ENCODE peak calls at places on chromosomes 11 and 22, in six cellular contexts. G, U, Y, W, Z and P are unnamed samples.

GRCh38 chr11:62508336-62509058 is 38.1 kb downstream of the AHNAK start:
- DNase-seq in G (peak; percentile 78), U (peak; percentile 83), Y (peak; percentile 91), W (peak; percentile 89), Z (peak; percentile 65), P (peak; percentile 88)

GRCh38 chr11:130522284-130522961 is 74.0 kb downstream of the ADAMTS15 start:
- DNase-seq in G (peak; percentile 70), U (peak; percentile 85), Y (peak; percentile 97), W (peak; percentile 79), Z (peak; percentile 70), P (peak; percentile 88)

GRCh38 chr11:6298605-6299004 is 21.7 kb downstream of the CAVIN3 start:
- DNase-seq in G (peak; percentile 21), U (peak; percentile 80), Y (peak; percentile 64), W (peak; percentile 50), Z (peak; percentile 27), P (peak; percentile 23)

GRCh38 chr22:21855715-21856114 is 11.7 kb downstream of the MAPK1 start:
- DNase-seq in G (no peak), U (no peak), Y (no peak), W (no peak), Z (no peak), P (no peak)

GRCh38 chr22:47292546-47293320 is 530.3 kb downstream of the TBC1D22A start:
- DNase-seq in G (no peak), U (no peak), Y (no peak), W (no peak), Z (no peak), P (no peak)

GRCh38 chr22:43066844-43067385 is 22.3 kb downstream of the TTLL1 start:
- DNase-seq in G (no peak), U (no peak), Y (peak; percentile 78), W (no peak), Z (no peak), P (no peak)

GRCh38 chr22:35728639-35729308 is 11.1 kb downstream of the APOL5 start:
- DNase-seq in G (peak; percentile 72), U (peak; percentile 75), Y (no peak), W (no peak), Z (no peak), P (peak; percentile 99)

GRCh38 chr22:46057206-46057605 is 80.2 kb upstream of the WNT7B start:
- DNase-seq in G (no peak), U (peak; percentile 24), Y (peak; percentile 70), W (no peak), Z (no peak), P (no peak)

GRCh38 chr11:88231894-88232482 is 56.7 kb upstream of the RAB38 start:
- DNase-seq in G (no peak), U (peak; percentile 12), Y (peak; percentile 64), W (peak; percentile 11), Z (peak; percentile 18), P (peak; percentile 34)

GRCh38 chr11:120090411-120090810 is 47.5 kb downstream of the TRIM29 start:
- DNase-seq in G (no peak), U (no peak), Y (no peak), W (no peak), Z (no peak), P (no peak)

GRCh38 chr11:78691215-78691614 is 116.6 kb upstream of the NARS2 start:
- DNase-seq in G (no peak), U (no peak), Y (no peak), W (no peak), Z (no peak), P (no peak)

GRCh38 chr11:116814502-116814901 is 8.6 kb downstream of the APOA4 start:
- DNase-seq in G (no peak), U (no peak), Y (no peak), W (no peak), Z (no peak), P (no peak)

GRCh38 chr11:116194156-116194904 is 578.5 kb downstream of the BUD13 start:
- DNase-seq in G (no peak), U (no peak), Y (no peak), W (no peak), Z (no peak), P (peak; percentile 35)

GRCh38 chr22:26536056-26536761 is 23.9 kb upstream of the TFIP11 start:
- DNase-seq in G (no peak), U (peak; percentile 71), Y (no peak), W (no peak), Z (no peak), P (no peak)

GRCh38 chr11:46367244-46367915 is 14.1 kb upstream of the MDK start:
- DNase-seq in G (peak; percentile 77), U (peak; percentile 70), Y (peak; percentile 73), W (no peak), Z (peak; percentile 87), P (no peak)

GRCh38 chr11:102622258-102622657 is 2.9 kb downstream of the MMP20 start:
- DNase-seq in G (no peak), U (no peak), Y (no peak), W (no peak), Z (no peak), P (peak; percentile 72)

GRCh38 chr11:120339394-120339890 is 3.2 kb downstream of the ARHGEF12 start:
- DNase-seq in G (peak; percentile 69), U (peak; percentile 16), Y (peak; percentile 49), W (no peak), Z (peak; percentile 51), P (peak; percentile 57)

GRCh38 chr11:64742087-64742939 is 1.6 kb downstream of the RASGRP2 start:
- DNase-seq in G (no peak), U (no peak), Y (peak; percentile 61), W (no peak), Z (no peak), P (peak; percentile 29)

GRCh38 chr11:19978668-19979518 is 181.4 kb downstream of the DBX1 start:
- DNase-seq in G (no peak), U (no peak), Y (peak; percentile 84), W (peak; percentile 57), Z (no peak), P (peak; percentile 53)

GRCh38 chr22:43060213-43060612 is 29.0 kb downstream of the TTLL1 start:
- DNase-seq in G (peak; percentile 45), U (peak; percentile 10), Y (peak; percentile 19), W (no peak), Z (peak; percentile 60), P (peak; percentile 12)

GRCh38 chr11:78420255-78420764 is 2.7 kb upstream of the GAB2 start:
- DNase-seq in G (peak; percentile 77), U (peak; percentile 58), Y (peak; percentile 85), W (peak; percentile 64), Z (peak; percentile 70), P (peak; percentile 58)

GRCh38 chr11:94295534-94295933 is 8.8 kb upstream of the IZUMO1R start:
- DNase-seq in G (no peak), U (no peak), Y (peak; percentile 7), W (no peak), Z (no peak), P (no peak)

GRCh38 chr22:48500481-48501230 is 1327.0 kb downstream of the BRD1 start:
- DNase-seq in G (no peak), U (no peak), Y (peak; percentile 16), W (no peak), Z (no peak), P (no peak)

GRCh38 chr11:24264868-24265267 is 232.0 kb upstream of the LUZP2 start:
- DNase-seq in G (no peak), U (no peak), Y (no peak), W (no peak), Z (no peak), P (no peak)

GRCh38 chr11:21654091-21654490 is 538.8 kb upstream of the ANO5 start:
- DNase-seq in G (no peak), U (no peak), Y (no peak), W (no peak), Z (no peak), P (no peak)

GRCh38 chr22:41273128-41273527 is 12.9 kb downstream of the RANGAP1 start:
- DNase-seq in G (no peak), U (no peak), Y (no peak), W (no peak), Z (no peak), P (no peak)

DNA sequence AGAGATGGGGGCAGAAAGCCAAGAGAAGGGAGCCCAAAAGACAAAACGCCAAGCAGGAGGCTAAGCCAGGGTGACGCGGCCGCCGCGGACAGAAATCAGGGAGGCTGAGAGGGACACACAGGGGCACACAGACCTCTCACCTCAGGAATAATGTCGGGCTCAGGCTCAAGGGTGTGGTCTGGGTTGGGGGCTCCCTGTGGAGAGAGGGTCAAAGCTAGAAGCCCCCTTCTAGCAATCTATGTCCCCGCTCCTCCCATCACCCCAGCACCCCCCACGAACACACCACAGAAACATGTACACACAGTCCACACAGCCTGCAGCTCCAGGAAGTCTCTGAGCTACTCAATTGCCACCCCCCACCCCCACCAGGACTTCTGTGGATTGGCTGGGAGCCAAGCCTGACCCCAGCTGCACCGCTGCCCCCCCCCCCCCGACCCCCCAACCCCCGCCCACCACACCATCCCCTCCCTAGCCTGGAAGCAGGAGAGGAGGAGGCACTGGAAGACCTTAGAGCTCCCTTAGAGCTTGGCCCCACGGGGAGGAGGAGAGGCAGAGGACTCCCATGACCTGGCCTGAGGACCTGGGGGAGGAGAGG is 6.9 kb downstream of the BCL9L start:
- DNase-seq in G (no peak), U (no peak), Y (peak; percentile 68), W (no peak), Z (no peak), P (peak; percentile 45)
- H3K4me3 ChIP-seq in G (peak overlapping the region; percentile 4), U (no peak overlapping the region), Y (peak overlapping the region; percentile 96), W (peak overlapping the region; percentile 43), Z (peak overlapping the region; percentile 95), P (peak overlapping the region; percentile 47)

DNA sequence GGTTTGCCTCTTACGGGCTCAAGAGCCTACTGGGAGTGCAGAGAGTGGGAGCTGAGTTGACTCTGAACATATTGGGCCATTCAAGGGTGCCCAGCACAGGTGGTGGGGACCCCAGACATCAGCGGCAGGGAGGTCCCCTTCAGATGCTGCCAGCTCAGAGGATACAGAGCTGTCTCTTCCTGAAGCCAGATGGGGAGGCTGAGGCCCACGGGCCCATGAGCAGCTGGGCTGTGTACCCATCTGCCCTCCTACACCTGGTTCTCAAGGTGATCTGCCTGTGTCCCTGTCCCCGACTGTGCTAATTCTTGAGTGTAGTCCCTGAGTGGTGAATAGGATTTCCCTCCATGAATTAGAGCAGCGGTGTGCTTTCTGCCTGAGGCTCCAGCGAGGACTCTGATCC is 76.3 kb downstream of the MICAL2 start:
- DNase-seq in G (no peak), U (no peak), Y (no peak), W (no peak), Z (no peak), P (no peak)
- H3K4me1 ChIP-seq in G (no peaks in the 10 kb centered on the region), U (no peaks in the 10 kb centered on the region), Y (peaks cover 29% of the 10 kb centered on the region), W (peaks cover 30% of the 10 kb centered on the region), Z (peaks cover 12% of the 10 kb centered on the region), P (no peaks in the 10 kb centered on the region)

GRCh38 chr22:37427128-37427710 is at the start of gene ELFN2:
- DNase-seq in G (no peak), U (no peak), Y (peak; percentile 50), W (peak; percentile 22), Z (peak; percentile 81), P (no peak)
- H3K4me3 ChIP-seq in G (peak within 1 kb of the TSS; percentile 9), U (no peak within 1 kb of the TSS), Y (peak within 1 kb of the TSS; percentile 73), W (peak within 1 kb of the TSS; percentile 90), Z (peak within 1 kb of the TSS; percentile 65), P (no peak within 1 kb of the TSS)

GRCh38 chr22:23180893-23181762 is 819 bp downstream of the BCR start:
- DNase-seq in G (no peak), U (peak; percentile 40), Y (peak; percentile 43), W (no peak), Z (peak; percentile 62), P (peak; percentile 35)

GRCh38 chr22:23184100-23184763 is 3.9 kb downstream of the BCR start:
- DNase-seq in G (no peak), U (no peak), Y (no peak), W (no peak), Z (no peak), P (no peak)

GRCh38 chr22:23183107-23183698 is 2.9 kb downstream of the BCR start:
- DNase-seq in G (peak; percentile 62), U (peak; percentile 60), Y (peak; percentile 75), W (no peak), Z (peak; percentile 80), P (peak; percentile 38)

GRCh38 chr22:23181763-23182288 is 1.5 kb downstream of the BCR start:
- DNase-seq in G (no peak), U (no peak), Y (no peak), W (no peak), Z (no peak), P (no peak)

GRCh38 chr22:23182289-23183106 is 2.2 kb downstream of the BCR start:
- DNase-seq in G (peak; percentile 42), U (no peak), Y (peak; percentile 34), W (no peak), Z (no peak), P (no peak)
- H3K4me1 ChIP-seq in G (peaks cover 23% of the 10 kb centered on the region), U (peaks cover 58% of the 10 kb centered on the region), Y (peaks cover 23% of the 10 kb centered on the region), W (peaks cover 31% of the 10 kb centered on the region), Z (peaks cover 52% of the 10 kb centered on the region), P (peaks cover 5% of the 10 kb centered on the region)